ENCODE peak calls at places on chromosome 16, in four cellular contexts. One of them, this sample, is unnamed.

GRCh38 chr16:56708821-56709685 is 20.9 kb upstream of the NUP93 start:
- DNase-seq in IMR-90: no peak
- DNase-seq in H9: no peak
- DNase-seq in mesenchymal stem cell: no peak
- DNase-seq in this sample: no peak

GRCh38 chr16:29317269-29317668 is 89.2 kb downstream of the NPIPB11 start:
- DNase-seq in IMR-90: no peak
- DNase-seq in H9: no peak
- DNase-seq in mesenchymal stem cell: no peak
- DNase-seq in this sample: no peak

GRCh38 chr16:12829096-12829888 is 25.6 kb upstream of the CPPED1 start:
- DNase-seq in H9: no peak
- DNase-seq in IMR-90: no peak
- DNase-seq in mesenchymal stem cell: no peak
- DNase-seq in this sample: no peak

GRCh38 chr16:29702307-29702706 is 23.3 kb downstream of the QPRT start:
- DNase-seq in mesenchymal stem cell: no peak
- DNase-seq in H9: no peak
- DNase-seq in IMR-90: no peak
- DNase-seq in this sample: no peak

GRCh38 chr16:50056226-50056625 is 9.5 kb upstream of the HEATR3 start:
- DNase-seq in H9: no peak
- DNase-seq in mesenchymal stem cell: no peak
- DNase-seq in IMR-90: no peak
- DNase-seq in this sample: no peak

GRCh38 chr16:72561-73537 is at the start of gene RHBDF1:
- DNase-seq in H9: peak
- DNase-seq in mesenchymal stem cell: peak
- DNase-seq in IMR-90: peak
- DNase-seq in this sample: peak

GRCh38 chr16:15672514-15673167 is 22.6 kb downstream of the NDE1 start:
- DNase-seq in mesenchymal stem cell: peak
- DNase-seq in IMR-90: peak
- DNase-seq in H9: no peak
- DNase-seq in this sample: peak

GRCh38 chr16:61836804-61837398 is 199.3 kb downstream of the CDH8 start:
- DNase-seq in IMR-90: no peak
- DNase-seq in mesenchymal stem cell: no peak
- DNase-seq in H9: no peak
- DNase-seq in this sample: no peak

GRCh38 chr16:29743827-29744531 is 1.8 kb downstream of the C16orf54 start:
- DNase-seq in IMR-90: no peak
- DNase-seq in mesenchymal stem cell: no peak
- DNase-seq in H9: no peak
- DNase-seq in this sample: no peak

GRCh38 chr16:67967183-67967955 is 1.1 kb downstream of the SLC12A4 start:
- DNase-seq in IMR-90: no peak
- DNase-seq in H9: no peak
- DNase-seq in mesenchymal stem cell: peak
- DNase-seq in this sample: peak

GRCh38 chr16:70432800-70433455 is 6.0 kb downstream of the ST3GAL2 start:
- DNase-seq in mesenchymal stem cell: peak
- DNase-seq in H9: no peak
- DNase-seq in IMR-90: no peak
- DNase-seq in this sample: peak

GRCh38 chr16:81818514-81819304 is 39.6 kb downstream of the PLCG2 start:
- DNase-seq in IMR-90: no peak
- DNase-seq in H9: no peak
- DNase-seq in mesenchymal stem cell: no peak
- DNase-seq in this sample: no peak

GRCh38 chr16:79609861-79610260 is 9.3 kb upstream of the MAF start:
- DNase-seq in mesenchymal stem cell: no peak
- DNase-seq in IMR-90: no peak
- DNase-seq in H9: no peak
- DNase-seq in this sample: no peak

GRCh38 chr16:819336-819735 is 18.8 kb upstream of the GNG13 start:
- DNase-seq in mesenchymal stem cell: no peak
- DNase-seq in H9: no peak
- DNase-seq in IMR-90: no peak
- DNase-seq in this sample: no peak

GRCh38 chr16:55494994-55495421 is 13.9 kb upstream of the LPCAT2 start:
- DNase-seq in mesenchymal stem cell: peak
- DNase-seq in IMR-90: peak
- DNase-seq in H9: peak
- DNase-seq in this sample: no peak

GRCh38 chr16:83296505-83296904 is 511.3 kb upstream of the HSBP1 start:
- DNase-seq in IMR-90: no peak
- DNase-seq in H9: no peak
- DNase-seq in mesenchymal stem cell: no peak
- DNase-seq in this sample: no peak

GRCh38 chr16:81601008-81601428 is 156.4 kb downstream of the CMIP start:
- DNase-seq in mesenchymal stem cell: peak
- DNase-seq in IMR-90: peak
- DNase-seq in H9: no peak
- DNase-seq in this sample: no peak

GRCh38 chr16:88688013-88688778 is 1.9 kb upstream of the SNAI3 start:
- DNase-seq in H9: no peak
- DNase-seq in IMR-90: no peak
- DNase-seq in mesenchymal stem cell: no peak
- DNase-seq in this sample: no peak

GRCh38 chr16:66254751-66255150 is 111.7 kb upstream of the CDH5 start:
- DNase-seq in mesenchymal stem cell: peak
- DNase-seq in H9: no peak
- DNase-seq in IMR-90: peak
- DNase-seq in this sample: no peak

GRCh38 chr16:30541502-30542329 is 7.1 kb upstream of the ZNF747 start:
- DNase-seq in H9: no peak
- DNase-seq in IMR-90: peak
- DNase-seq in mesenchymal stem cell: peak
- DNase-seq in this sample: no peak

GRCh38 chr16:88634141-88634993 is 4.0 kb upstream of the IL17C start:
- DNase-seq in mesenchymal stem cell: peak
- DNase-seq in IMR-90: peak
- DNase-seq in H9: peak
- DNase-seq in this sample: peak

GRCh38 chr16:49502136-49502881 is 128.7 kb downstream of the C16orf78 start:
- DNase-seq in IMR-90: no peak
- DNase-seq in H9: no peak
- DNase-seq in mesenchymal stem cell: no peak
- DNase-seq in this sample: no peak

DNA sequence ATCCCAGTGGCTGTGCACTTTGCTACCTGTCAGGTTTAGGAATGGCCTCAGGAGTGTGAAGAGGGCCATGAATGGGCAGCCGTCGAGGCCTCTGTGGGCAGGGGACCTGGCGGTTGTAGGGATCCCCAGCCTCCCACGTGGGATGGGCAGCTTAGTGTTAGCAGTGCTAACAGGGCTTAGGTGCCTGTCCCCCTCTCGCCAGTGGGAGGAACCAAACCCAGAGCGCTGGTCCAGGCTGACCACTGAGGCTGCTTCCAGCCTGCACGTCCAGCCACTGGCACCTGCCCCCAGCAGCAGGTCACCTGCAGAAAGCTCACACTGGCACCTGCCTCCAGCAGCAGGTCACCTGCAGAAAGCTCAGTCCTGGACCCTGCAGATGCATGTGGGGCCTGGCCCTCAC is 162.2 kb upstream of the CIBAR2 start:
- DNase-seq in IMR-90: no peak
- DNase-seq in H9: no peak
- DNase-seq in mesenchymal stem cell: no peak
- DNase-seq in this sample: no peak
- H4K91ac ChIP-seq in IMR-90: no peak
- H4K91ac ChIP-seq in H9: no peak
- H4K91ac ChIP-seq in mesenchymal stem cell: no peak
- H4K91ac ChIP-seq in this sample: no peak

GRCh38 chr16:47035436-47035835 is 62.0 kb upstream of the DNAJA2 start:
- DNase-seq in IMR-90: no peak
- DNase-seq in H9: no peak
- DNase-seq in mesenchymal stem cell: no peak
- DNase-seq in this sample: no peak

GRCh38 chr16:47037396-47037745 is 63.9 kb upstream of the DNAJA2 start:
- DNase-seq in mesenchymal stem cell: no peak
- DNase-seq in H9: peak
- DNase-seq in IMR-90: no peak
- DNase-seq in this sample: peak

GRCh38 chr16:47034455-47034854 is 61.0 kb upstream of the DNAJA2 start:
- DNase-seq in H9: no peak
- DNase-seq in mesenchymal stem cell: no peak
- DNase-seq in IMR-90: no peak
- DNase-seq in this sample: no peak

GRCh38 chr16:47036201-47036600 is 62.7 kb upstream of the DNAJA2 start:
- DNase-seq in IMR-90: no peak
- DNase-seq in mesenchymal stem cell: no peak
- DNase-seq in H9: no peak
- DNase-seq in this sample: no peak

DNA sequence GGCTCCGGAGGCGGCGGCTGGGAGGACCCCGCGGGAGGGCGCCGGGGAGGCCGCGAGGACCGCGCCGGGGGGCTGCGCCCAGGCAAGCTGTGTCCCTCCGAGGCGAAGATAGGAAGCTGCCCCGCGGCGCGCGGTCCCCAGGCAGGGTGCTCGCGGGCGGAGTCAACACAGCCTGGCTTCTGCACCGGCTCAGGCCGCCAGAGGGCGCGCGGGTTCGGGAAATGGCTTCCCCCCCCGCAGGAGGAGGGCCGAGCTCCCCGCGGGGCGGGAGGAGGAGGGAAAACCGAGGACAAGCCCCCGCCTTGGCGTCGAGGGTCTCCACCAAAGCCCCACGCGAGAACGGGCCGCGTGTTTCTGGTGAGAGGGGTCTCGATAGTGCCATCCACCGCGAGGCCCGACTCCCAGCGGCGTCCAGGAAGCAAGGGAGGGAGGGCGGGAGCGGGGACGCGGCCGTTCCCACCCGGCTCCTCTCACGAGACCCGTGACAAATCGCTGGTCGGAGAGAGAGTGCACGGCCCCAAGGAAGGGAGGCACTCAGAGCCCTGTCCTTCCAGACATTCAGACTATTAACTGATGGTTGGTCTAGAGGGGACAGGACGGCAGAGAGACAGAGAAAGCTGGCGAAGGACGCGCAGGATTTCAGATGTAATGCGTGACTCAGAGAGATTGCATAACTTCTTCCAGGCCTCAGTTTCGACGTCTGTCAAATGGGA is 64.4 kb upstream of the DNAJA2 start:
- DNase-seq in IMR-90: peak
- DNase-seq in H9: peak
- DNase-seq in mesenchymal stem cell: peak
- DNase-seq in this sample: peak
- H4K91ac ChIP-seq in IMR-90: peak
- H4K91ac ChIP-seq in H9: no peak
- H4K91ac ChIP-seq in mesenchymal stem cell: no peak
- H4K91ac ChIP-seq in this sample: peak

DNA sequence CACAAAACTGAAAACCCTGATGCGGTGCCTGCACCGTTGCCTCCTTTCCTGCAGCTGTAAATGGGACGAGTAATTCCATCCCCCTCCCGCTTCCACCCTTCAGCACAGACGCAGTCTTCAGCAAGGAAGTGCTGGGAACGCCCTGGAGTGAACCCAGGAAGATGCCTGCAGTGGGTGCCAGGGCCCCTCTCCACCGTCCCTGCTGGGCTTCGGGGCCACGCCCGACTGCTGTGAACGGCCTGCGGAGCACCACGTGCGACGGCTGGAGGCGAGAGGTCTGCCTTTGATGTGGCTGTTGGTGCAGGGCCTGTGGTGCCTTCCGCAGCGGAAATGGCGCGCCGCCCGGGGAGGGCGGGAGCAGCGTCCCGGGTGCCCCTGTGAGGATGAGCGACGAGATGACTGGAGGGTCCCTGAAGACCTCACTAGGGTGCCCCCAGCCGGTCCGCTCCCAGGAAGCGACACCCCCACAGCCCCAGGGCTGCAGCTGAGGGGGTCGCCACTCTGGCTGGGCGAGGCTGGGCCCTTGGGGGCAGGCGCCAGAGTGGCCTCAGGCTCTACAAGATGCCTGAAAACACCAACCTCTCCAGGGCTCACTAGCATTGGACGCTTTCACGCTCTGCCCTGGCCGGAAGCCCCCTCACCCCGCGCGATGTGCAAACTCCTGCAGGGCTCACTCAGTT is 749 bp upstream of the MC1R start:
- DNase-seq in H9: peak
- DNase-seq in IMR-90: peak
- DNase-seq in mesenchymal stem cell: peak
- DNase-seq in this sample: peak
- H4K91ac ChIP-seq in H9: no peak
- H4K91ac ChIP-seq in IMR-90: peak
- H4K91ac ChIP-seq in mesenchymal stem cell: peak
- H4K91ac ChIP-seq in this sample: peak

GRCh38 chr16:2499454-2499853 is 14.3 kb upstream of the ATP6V0C start:
- DNase-seq in mesenchymal stem cell: no peak
- DNase-seq in IMR-90: no peak
- DNase-seq in H9: no peak
- DNase-seq in this sample: no peak

GRCh38 chr16:2500937-2501750 is 12.6 kb upstream of the ATP6V0C start:
- DNase-seq in IMR-90: peak
- DNase-seq in mesenchymal stem cell: peak
- DNase-seq in H9: peak
- DNase-seq in this sample: peak

GRCh38 chr16:2500634-2500936 is 13.2 kb upstream of the ATP6V0C start:
- DNase-seq in H9: peak
- DNase-seq in mesenchymal stem cell: no peak
- DNase-seq in IMR-90: no peak
- DNase-seq in this sample: no peak

GRCh38 chr16:2499890-2500633 is 13.7 kb upstream of the ATP6V0C start:
- DNase-seq in IMR-90: no peak
- DNase-seq in mesenchymal stem cell: no peak
- DNase-seq in H9: no peak
- DNase-seq in this sample: no peak

DNA sequence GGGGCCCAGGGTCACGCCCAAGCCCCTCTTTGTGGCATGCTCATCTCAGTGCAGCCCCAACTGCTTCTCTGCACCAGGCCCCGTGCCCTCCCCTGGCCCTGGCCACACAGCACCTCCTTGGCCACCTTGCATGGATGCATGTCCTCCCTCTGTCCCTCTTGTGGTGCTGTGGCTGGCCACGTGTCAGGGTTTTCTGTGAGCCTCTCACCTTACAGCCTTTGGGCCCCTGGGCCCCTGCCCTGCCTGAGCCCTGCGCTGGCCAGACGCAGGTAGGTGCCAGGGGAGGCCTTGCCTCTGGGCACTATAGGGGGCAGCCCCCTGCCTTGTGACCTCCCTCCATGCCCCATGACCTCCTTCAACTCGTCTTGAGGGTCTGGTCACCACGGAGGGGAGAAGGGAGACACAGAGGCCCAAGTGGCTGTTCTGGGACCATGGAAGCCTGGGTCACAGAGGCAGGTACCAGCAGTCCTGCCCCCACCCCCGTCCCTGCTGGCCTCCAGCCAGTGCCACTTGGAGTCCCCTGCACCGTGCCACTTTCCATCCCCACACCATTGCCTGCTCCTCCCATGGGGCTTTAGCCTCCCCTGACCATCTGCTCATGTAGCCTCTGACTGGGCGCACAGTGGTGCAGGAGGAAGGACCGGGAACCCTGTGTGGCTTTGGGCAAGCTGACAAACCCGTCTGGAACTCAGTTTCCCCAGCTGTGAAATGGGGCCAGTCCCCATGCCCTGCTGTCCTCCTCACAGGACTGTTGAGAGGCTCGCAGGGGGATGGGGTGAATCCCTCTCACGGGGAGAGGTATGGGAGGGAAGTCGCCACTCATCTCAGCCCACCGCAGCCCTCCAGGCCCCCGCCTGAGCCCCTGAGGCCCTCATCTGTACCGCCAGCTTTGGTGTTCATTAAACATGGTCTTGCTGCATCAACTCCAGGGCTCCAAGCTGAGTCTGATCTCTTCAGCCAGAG is 11.5 kb upstream of the ATP6V0C start:
- DNase-seq in mesenchymal stem cell: no peak
- DNase-seq in H9: no peak
- DNase-seq in IMR-90: no peak
- DNase-seq in this sample: no peak
- H4K91ac ChIP-seq in mesenchymal stem cell: no peak
- H4K91ac ChIP-seq in H9: no peak
- H4K91ac ChIP-seq in IMR-90: peak
- H4K91ac ChIP-seq in this sample: no peak

This sample was measured in trophoblast cell.